ENCODE peak calls at places on chromosome 17, in ten cellular contexts. One of them, this sample, is unnamed.

GRCh38 chr17:77164483-77165030 is 23.8 kb downstream of the SEC14L1 start:
- DNase-seq in fibroblast of pulmonary artery: no peak
- DNase-seq in retinal pigment epithelial cell: no peak
- DNase-seq in foreskin fibroblast: no peak
- DNase-seq in cardiac fibroblast: no peak
- DNase-seq in heart left ventricle: no peak
- DNase-seq in endodermal cell: no peak
- DNase-seq in dorsolateral prefrontal cortex: no peak
- DNase-seq in psoas muscle: peak
- DNase-seq in OCI-LY7: no peak
- DNase-seq in this sample: no peak

GRCh38 chr17:11330871-11331270 is 89.9 kb downstream of the SHISA6 start:
- DNase-seq in retinal pigment epithelial cell: no peak
- DNase-seq in OCI-LY7: no peak
- DNase-seq in heart left ventricle: no peak
- DNase-seq in foreskin fibroblast: peak
- DNase-seq in cardiac fibroblast: peak
- DNase-seq in psoas muscle: no peak
- DNase-seq in dorsolateral prefrontal cortex: no peak
- DNase-seq in endodermal cell: peak
- DNase-seq in fibroblast of pulmonary artery: no peak
- DNase-seq in this sample: no peak

GRCh38 chr17:56593741-56594527 is 435 bp downstream of the NOG start:
- DNase-seq in endodermal cell: peak
- DNase-seq in heart left ventricle: peak
- DNase-seq in fibroblast of pulmonary artery: peak
- DNase-seq in retinal pigment epithelial cell: no peak
- DNase-seq in psoas muscle: peak
- DNase-seq in cardiac fibroblast: peak
- DNase-seq in dorsolateral prefrontal cortex: no peak
- DNase-seq in OCI-LY7: peak
- DNase-seq in foreskin fibroblast: peak
- DNase-seq in this sample: peak

GRCh38 chr17:9842057-9842758 is 16.5 kb downstream of the GLP2R start:
- DNase-seq in retinal pigment epithelial cell: peak
- DNase-seq in cardiac fibroblast: peak
- DNase-seq in endodermal cell: peak
- DNase-seq in heart left ventricle: no peak
- DNase-seq in psoas muscle: peak
- DNase-seq in dorsolateral prefrontal cortex: no peak
- DNase-seq in foreskin fibroblast: peak
- DNase-seq in fibroblast of pulmonary artery: peak
- DNase-seq in OCI-LY7: no peak
- DNase-seq in this sample: no peak

GRCh38 chr17:9684955-9685621 is 39.8 kb downstream of the USP43 start:
- DNase-seq in OCI-LY7: no peak
- DNase-seq in endodermal cell: peak
- DNase-seq in foreskin fibroblast: no peak
- DNase-seq in cardiac fibroblast: no peak
- DNase-seq in psoas muscle: no peak
- DNase-seq in dorsolateral prefrontal cortex: no peak
- DNase-seq in heart left ventricle: no peak
- DNase-seq in retinal pigment epithelial cell: no peak
- DNase-seq in fibroblast of pulmonary artery: no peak
- DNase-seq in this sample: no peak

GRCh38 chr17:77110006-77110374 is 30.8 kb upstream of the SEC14L1 start:
- DNase-seq in retinal pigment epithelial cell: no peak
- DNase-seq in dorsolateral prefrontal cortex: no peak
- DNase-seq in psoas muscle: no peak
- DNase-seq in endodermal cell: no peak
- DNase-seq in OCI-LY7: peak
- DNase-seq in heart left ventricle: no peak
- DNase-seq in fibroblast of pulmonary artery: peak
- DNase-seq in cardiac fibroblast: peak
- DNase-seq in foreskin fibroblast: peak
- DNase-seq in this sample: peak

GRCh38 chr17:55325405-55325804 is 60.6 kb downstream of the HLF start:
- DNase-seq in fibroblast of pulmonary artery: no peak
- DNase-seq in endodermal cell: no peak
- DNase-seq in retinal pigment epithelial cell: no peak
- DNase-seq in cardiac fibroblast: no peak
- DNase-seq in psoas muscle: no peak
- DNase-seq in foreskin fibroblast: no peak
- DNase-seq in dorsolateral prefrontal cortex: no peak
- DNase-seq in OCI-LY7: no peak
- DNase-seq in heart left ventricle: no peak
- DNase-seq in this sample: no peak

GRCh38 chr17:63494300-63494928 is 17.6 kb downstream of the ACE start:
- DNase-seq in heart left ventricle: peak
- DNase-seq in endodermal cell: no peak
- DNase-seq in foreskin fibroblast: peak
- DNase-seq in psoas muscle: no peak
- DNase-seq in dorsolateral prefrontal cortex: no peak
- DNase-seq in OCI-LY7: no peak
- DNase-seq in fibroblast of pulmonary artery: no peak
- DNase-seq in retinal pigment epithelial cell: no peak
- DNase-seq in cardiac fibroblast: no peak
- DNase-seq in this sample: no peak

DNA sequence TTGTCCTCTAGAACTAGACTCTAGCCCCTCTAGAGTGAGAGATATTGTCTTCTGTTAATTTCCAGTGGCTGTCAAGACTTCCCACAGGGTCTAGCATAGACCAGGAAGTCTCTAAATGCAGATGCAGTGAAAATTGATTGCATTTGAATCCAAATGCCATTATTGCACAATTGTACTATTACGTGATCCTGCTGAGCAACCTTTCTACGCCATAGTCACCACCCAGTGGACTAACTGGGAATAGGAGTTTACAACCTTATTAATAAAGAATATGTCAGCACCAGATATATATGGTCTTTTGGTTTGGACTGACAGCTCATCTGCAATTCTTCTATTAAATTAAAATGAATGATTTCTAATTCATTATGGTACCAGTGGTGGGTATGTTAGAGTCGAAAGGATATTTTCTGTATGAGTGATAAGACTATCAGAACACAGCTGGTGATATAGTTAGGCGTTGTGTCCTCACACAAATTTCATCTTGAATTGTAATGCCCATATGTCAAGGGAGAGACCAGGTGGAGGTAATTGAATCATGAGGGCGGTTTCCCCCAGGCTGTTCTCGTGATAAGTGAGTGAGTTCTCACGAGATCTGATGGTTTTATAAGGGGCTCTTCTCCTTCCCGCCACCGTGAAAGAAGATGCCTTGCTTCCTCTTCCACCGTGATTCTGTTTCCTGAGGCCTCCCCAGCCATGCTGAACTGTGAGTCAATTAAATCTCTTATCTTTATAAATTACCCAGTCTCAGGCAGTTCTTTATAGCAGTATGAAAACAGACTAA is 138.9 kb upstream of the CA10 start:
- DNase-seq in fibroblast of pulmonary artery: no peak
- DNase-seq in foreskin fibroblast: no peak
- DNase-seq in retinal pigment epithelial cell: no peak
- DNase-seq in dorsolateral prefrontal cortex: no peak
- DNase-seq in cardiac fibroblast: peak
- DNase-seq in endodermal cell: no peak
- DNase-seq in OCI-LY7: no peak
- DNase-seq in heart left ventricle: no peak
- DNase-seq in psoas muscle: no peak
- DNase-seq in this sample: no peak
- TF ChIP-seq CTCF in fibroblast of pulmonary artery: no peak
- TF ChIP-seq CTCF in foreskin fibroblast: no peak
- TF ChIP-seq CTCF in retinal pigment epithelial cell: no peak
- TF ChIP-seq CTCF in dorsolateral prefrontal cortex: no peak
- TF ChIP-seq CTCF in cardiac fibroblast: no peak
- TF ChIP-seq CTCF in endodermal cell: peak
- TF ChIP-seq CTCF in OCI-LY7: peak
- TF ChIP-seq CTCF in heart left ventricle: no peak
- TF ChIP-seq CTCF in psoas muscle: no peak
- TF ChIP-seq CTCF in this sample: no peak

DNA sequence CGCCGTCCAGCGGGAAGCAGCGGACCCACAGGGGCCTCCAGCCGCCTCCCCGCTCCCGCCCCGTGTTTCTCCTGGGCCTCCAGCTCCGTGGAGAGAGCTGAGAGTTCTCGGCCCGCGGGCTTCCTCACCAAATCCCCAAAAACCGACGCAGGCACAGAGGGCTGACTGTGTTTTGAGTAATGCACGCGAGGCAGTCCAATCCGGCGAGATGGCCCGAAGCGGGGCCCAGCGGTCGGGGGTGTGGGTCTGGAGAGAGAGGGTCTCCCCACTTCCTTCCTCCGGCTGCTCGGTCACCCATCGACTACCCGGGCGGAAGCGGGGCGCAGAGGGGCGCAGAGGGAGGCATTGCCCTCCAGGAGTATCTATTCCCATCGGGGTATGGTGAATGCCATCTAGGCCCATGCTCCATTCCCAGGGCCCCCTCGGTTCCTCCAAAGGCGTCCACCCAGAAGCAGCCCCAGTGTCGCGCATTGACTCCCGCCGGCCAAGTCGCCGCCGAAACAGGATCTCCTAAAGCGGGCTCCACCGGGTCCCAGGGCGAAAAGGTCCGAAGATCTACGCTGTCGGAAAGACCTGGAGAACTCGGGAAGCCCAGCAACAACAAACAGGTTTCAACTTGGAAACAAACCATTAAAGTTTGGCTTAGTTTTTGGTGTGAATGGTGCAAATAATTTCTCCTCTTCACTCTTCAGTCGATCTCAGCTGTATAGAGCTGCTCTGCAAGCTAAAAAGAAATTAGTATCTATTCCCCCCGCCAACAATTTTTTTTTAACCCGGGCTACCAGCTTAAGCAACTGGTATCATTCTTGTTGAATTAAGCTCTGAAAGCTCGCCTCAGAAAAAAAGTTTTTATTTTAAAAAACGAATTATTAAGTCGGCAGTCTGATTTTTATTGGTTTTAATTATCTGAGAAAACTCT is 19.2 kb upstream of the HOXB13 start:
- DNase-seq in retinal pigment epithelial cell: no peak
- DNase-seq in OCI-LY7: no peak
- DNase-seq in dorsolateral prefrontal cortex: no peak
- DNase-seq in cardiac fibroblast: no peak
- DNase-seq in psoas muscle: no peak
- DNase-seq in heart left ventricle: no peak
- DNase-seq in endodermal cell: peak
- DNase-seq in foreskin fibroblast: no peak
- DNase-seq in fibroblast of pulmonary artery: no peak
- DNase-seq in this sample: no peak
- H3K4me3 ChIP-seq in retinal pigment epithelial cell: no peak
- H3K4me3 ChIP-seq in OCI-LY7: no peak
- H3K4me3 ChIP-seq in dorsolateral prefrontal cortex: no peak
- H3K4me3 ChIP-seq in cardiac fibroblast: no peak
- H3K4me3 ChIP-seq in psoas muscle: no peak
- H3K4me3 ChIP-seq in heart left ventricle: no peak
- H3K4me3 ChIP-seq in endodermal cell: no peak
- H3K4me3 ChIP-seq in foreskin fibroblast: no peak
- H3K4me3 ChIP-seq in fibroblast of pulmonary artery: no peak
- H3K4me3 ChIP-seq in this sample: no peak

GRCh38 chr17:22510504-22510903 is 818.2 kb downstream of the KCNJ18 start:
- DNase-seq in heart left ventricle: no peak
- DNase-seq in foreskin fibroblast: no peak
- DNase-seq in dorsolateral prefrontal cortex: no peak
- DNase-seq in endodermal cell: no peak
- DNase-seq in psoas muscle: no peak
- DNase-seq in OCI-LY7: no peak
- DNase-seq in fibroblast of pulmonary artery: no peak
- DNase-seq in cardiac fibroblast: no peak
- DNase-seq in retinal pigment epithelial cell: no peak
- DNase-seq in this sample: no peak

GRCh38 chr17:22506861-22507260 is 814.5 kb downstream of the KCNJ18 start:
- DNase-seq in foreskin fibroblast: no peak
- DNase-seq in dorsolateral prefrontal cortex: no peak
- DNase-seq in OCI-LY7: no peak
- DNase-seq in cardiac fibroblast: no peak
- DNase-seq in psoas muscle: no peak
- DNase-seq in fibroblast of pulmonary artery: no peak
- DNase-seq in retinal pigment epithelial cell: no peak
- DNase-seq in endodermal cell: no peak
- DNase-seq in heart left ventricle: no peak
- DNase-seq in this sample: no peak

GRCh38 chr17:22505660-22506059 is 813.3 kb downstream of the KCNJ18 start:
- DNase-seq in fibroblast of pulmonary artery: no peak
- DNase-seq in dorsolateral prefrontal cortex: no peak
- DNase-seq in psoas muscle: no peak
- DNase-seq in OCI-LY7: no peak
- DNase-seq in endodermal cell: no peak
- DNase-seq in foreskin fibroblast: no peak
- DNase-seq in heart left ventricle: no peak
- DNase-seq in retinal pigment epithelial cell: no peak
- DNase-seq in cardiac fibroblast: no peak
- DNase-seq in this sample: no peak

GRCh38 chr17:22506231-22506630 is 813.9 kb downstream of the KCNJ18 start:
- DNase-seq in retinal pigment epithelial cell: no peak
- DNase-seq in fibroblast of pulmonary artery: no peak
- DNase-seq in OCI-LY7: no peak
- DNase-seq in heart left ventricle: no peak
- DNase-seq in dorsolateral prefrontal cortex: no peak
- DNase-seq in endodermal cell: no peak
- DNase-seq in cardiac fibroblast: no peak
- DNase-seq in psoas muscle: no peak
- DNase-seq in foreskin fibroblast: no peak
- DNase-seq in this sample: no peak

DNA sequence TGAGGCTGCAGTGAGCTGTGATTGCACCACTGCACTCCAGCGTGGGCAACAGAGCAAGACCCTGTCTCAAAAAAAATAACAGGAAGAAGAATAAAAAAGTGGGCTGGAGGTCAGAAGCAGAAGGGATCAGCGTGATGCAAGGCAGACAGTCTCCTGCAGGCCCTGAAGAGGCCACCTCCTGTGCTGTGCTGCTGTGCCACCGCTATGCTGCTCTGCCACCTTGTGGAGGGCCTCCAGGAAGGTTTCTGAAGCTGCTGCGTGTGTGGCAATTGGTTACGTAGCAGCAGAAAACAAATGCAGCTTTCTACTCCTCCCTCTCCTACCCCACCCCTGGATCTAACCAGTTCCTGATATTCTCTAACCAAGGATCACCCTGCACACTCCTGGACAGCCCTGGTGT is 815.5 kb downstream of the KCNJ18 start:
- DNase-seq in endodermal cell: no peak
- DNase-seq in cardiac fibroblast: peak
- DNase-seq in heart left ventricle: no peak
- DNase-seq in dorsolateral prefrontal cortex: no peak
- DNase-seq in OCI-LY7: peak
- DNase-seq in retinal pigment epithelial cell: no peak
- DNase-seq in fibroblast of pulmonary artery: no peak
- DNase-seq in foreskin fibroblast: no peak
- DNase-seq in psoas muscle: no peak
- DNase-seq in this sample: no peak
- TF ChIP-seq CTCF in endodermal cell: no peak
- TF ChIP-seq CTCF in cardiac fibroblast: no peak
- TF ChIP-seq CTCF in heart left ventricle: no peak
- TF ChIP-seq CTCF in dorsolateral prefrontal cortex: no peak
- TF ChIP-seq CTCF in OCI-LY7: peak
- TF ChIP-seq CTCF in retinal pigment epithelial cell: no peak
- TF ChIP-seq CTCF in fibroblast of pulmonary artery: no peak
- TF ChIP-seq CTCF in foreskin fibroblast: no peak
- TF ChIP-seq CTCF in psoas muscle: no peak
- TF ChIP-seq CTCF in this sample: no peak

GRCh38 chr17:82667668-82668000 is 19.4 kb upstream of the WDR45B start:
- DNase-seq in foreskin fibroblast: no peak
- DNase-seq in fibroblast of pulmonary artery: no peak
- DNase-seq in heart left ventricle: peak
- DNase-seq in OCI-LY7: no peak
- DNase-seq in psoas muscle: peak
- DNase-seq in cardiac fibroblast: no peak
- DNase-seq in dorsolateral prefrontal cortex: no peak
- DNase-seq in endodermal cell: no peak
- DNase-seq in retinal pigment epithelial cell: no peak
- DNase-seq in this sample: no peak

GRCh38 chr17:82670661-82671060 is 22.4 kb upstream of the WDR45B start:
- DNase-seq in fibroblast of pulmonary artery: no peak
- DNase-seq in endodermal cell: no peak
- DNase-seq in foreskin fibroblast: no peak
- DNase-seq in psoas muscle: no peak
- DNase-seq in retinal pigment epithelial cell: no peak
- DNase-seq in heart left ventricle: no peak
- DNase-seq in dorsolateral prefrontal cortex: no peak
- DNase-seq in OCI-LY7: no peak
- DNase-seq in cardiac fibroblast: no peak
- DNase-seq in this sample: no peak

GRCh38 chr17:82666931-82667667 is 18.9 kb upstream of the WDR45B start:
- DNase-seq in foreskin fibroblast: no peak
- DNase-seq in retinal pigment epithelial cell: no peak
- DNase-seq in cardiac fibroblast: no peak
- DNase-seq in endodermal cell: no peak
- DNase-seq in OCI-LY7: no peak
- DNase-seq in dorsolateral prefrontal cortex: no peak
- DNase-seq in heart left ventricle: peak
- DNase-seq in psoas muscle: peak
- DNase-seq in fibroblast of pulmonary artery: no peak
- DNase-seq in this sample: no peak

GRCh38 chr17:82668024-82668630 is 19.9 kb upstream of the WDR45B start:
- DNase-seq in heart left ventricle: peak
- DNase-seq in cardiac fibroblast: no peak
- DNase-seq in foreskin fibroblast: no peak
- DNase-seq in fibroblast of pulmonary artery: no peak
- DNase-seq in dorsolateral prefrontal cortex: peak
- DNase-seq in OCI-LY7: no peak
- DNase-seq in endodermal cell: no peak
- DNase-seq in retinal pigment epithelial cell: no peak
- DNase-seq in psoas muscle: peak
- DNase-seq in this sample: no peak

DNA sequence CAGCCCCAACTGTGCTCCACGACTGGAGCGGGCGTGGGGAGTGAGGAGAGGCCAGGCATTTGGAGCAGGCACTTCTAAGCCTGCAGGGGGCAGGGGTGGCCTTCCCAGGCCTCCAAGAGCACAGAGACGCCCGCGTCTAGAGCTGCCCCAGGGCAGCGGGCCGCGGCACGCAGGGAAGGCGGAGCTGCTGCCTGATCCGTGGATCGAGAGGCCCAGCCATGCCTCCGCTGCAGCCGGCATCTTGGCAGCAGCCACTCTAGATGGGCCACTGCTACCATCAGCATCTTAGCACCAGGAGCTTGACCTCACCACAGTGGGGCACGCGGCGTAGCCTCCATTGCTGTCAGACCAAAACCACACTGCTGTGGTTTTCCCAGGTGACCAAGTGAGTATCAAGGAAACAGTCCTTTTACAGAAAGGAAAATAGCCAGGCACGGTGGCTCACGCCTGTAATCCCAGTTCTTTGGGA is 20.4 kb upstream of the WDR45B start:
- DNase-seq in psoas muscle: peak
- DNase-seq in fibroblast of pulmonary artery: peak
- DNase-seq in foreskin fibroblast: peak
- DNase-seq in cardiac fibroblast: no peak
- DNase-seq in heart left ventricle: peak
- DNase-seq in dorsolateral prefrontal cortex: peak
- DNase-seq in OCI-LY7: peak
- DNase-seq in endodermal cell: peak
- DNase-seq in retinal pigment epithelial cell: no peak
- DNase-seq in this sample: peak
- H3K4me3 ChIP-seq in psoas muscle: peak
- H3K4me3 ChIP-seq in fibroblast of pulmonary artery: no peak
- H3K4me3 ChIP-seq in foreskin fibroblast: no peak
- H3K4me3 ChIP-seq in cardiac fibroblast: no peak
- H3K4me3 ChIP-seq in heart left ventricle: no peak
- H3K4me3 ChIP-seq in dorsolateral prefrontal cortex: peak
- H3K4me3 ChIP-seq in OCI-LY7: no peak
- H3K4me3 ChIP-seq in endodermal cell: no peak
- H3K4me3 ChIP-seq in retinal pigment epithelial cell: no peak
- H3K4me3 ChIP-seq in this sample: no peak

This sample was measured in GM12865.